ENCODE peak calls at places on chromosome 3, in six cellular contexts. P is CD8-positive, alpha-beta T cell; J is tibial nerve; H is esophagus squamous epithelium; N is IMR-90; O is upper lobe of left lung. S is an unnamed sample.

GRCh38 chr3:175672119-175672689 is 813.1 kb downstream of the NAALADL2 start:
- DNase-seq in P (no peak), J (no peak), H (no peak), N (peak), O (no peak), S (no peak)

GRCh38 chr3:45258317-45258716 is 32.2 kb upstream of the TMEM158 start:
- DNase-seq in P (no peak), J (no peak), H (no peak), N (no peak), O (no peak), S (no peak)

GRCh38 chr3:113249111-113249510 is 37.8 kb downstream of the BOC start:
- DNase-seq in P (no peak), J (no peak), H (no peak), N (peak), O (no peak), S (peak)

GRCh38 chr3:121463745-121464144 is 82.0 kb downstream of the POLQ start:
- DNase-seq in P (no peak), J (no peak), H (no peak), N (no peak), O (no peak), S (no peak)

GRCh38 chr3:133573054-133573628 is 345 bp upstream of the CDV3 start:
- DNase-seq in P (peak), J (peak), H (no peak), N (peak), O (peak), S (peak)

GRCh38 chr3:100159564-100160153 is 45.4 kb upstream of the FILIP1L start:
- DNase-seq in P (no peak), J (no peak), H (no peak), N (peak), O (no peak), S (peak)

GRCh38 chr3:58173670-58174472 is 36.9 kb downstream of the DNASE1L3 start:
- DNase-seq in P (peak), J (no peak), H (no peak), N (no peak), O (peak), S (no peak)

GRCh38 chr3:21271606-21272016 is 479.4 kb downstream of the ZNF385D start:
- DNase-seq in P (no peak), J (no peak), H (no peak), N (no peak), O (no peak), S (no peak)

GRCh38 chr3:114154321-114154821 is 24.5 kb downstream of the DRD3 start:
- DNase-seq in P (no peak), J (no peak), H (no peak), N (no peak), O (no peak), S (no peak)

DNA sequence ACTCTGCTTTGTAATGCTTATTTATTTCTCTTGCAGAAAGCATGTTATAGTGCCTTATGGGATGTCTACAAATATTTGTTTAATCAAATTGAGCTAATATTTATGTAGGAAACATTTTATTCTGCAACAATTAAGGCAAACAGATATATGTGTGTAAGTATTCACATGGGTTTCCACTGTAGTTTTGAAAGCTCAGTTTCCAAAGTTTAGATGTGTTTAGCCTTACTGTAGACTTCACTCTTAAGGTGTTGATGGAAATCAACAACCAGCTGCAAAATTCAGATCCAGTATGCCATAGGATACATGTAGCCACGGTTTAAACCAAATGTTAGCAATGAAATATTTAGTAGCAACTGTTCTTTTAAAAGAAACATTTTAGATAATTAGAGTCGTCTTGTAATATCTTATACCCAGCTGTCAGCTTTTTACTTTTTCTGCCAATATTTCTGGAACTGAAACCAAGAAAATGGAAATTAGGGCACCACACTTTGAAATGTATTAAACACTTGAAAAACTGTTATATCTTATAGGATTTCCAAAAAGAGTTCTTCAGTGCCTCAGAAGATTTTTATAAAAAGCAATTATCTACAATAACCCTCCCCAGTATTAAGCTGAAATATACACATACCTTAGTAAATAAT is 18.5 kb downstream of the PIK3CA start:
- DNase-seq in P (no peak), J (no peak), H (no peak), N (no peak), O (no peak), S (no peak)
- H3K27ac ChIP-seq in P (no peak), J (no peak), H (no peak), N (no peak), O (no peak), S (no peak)

DNA sequence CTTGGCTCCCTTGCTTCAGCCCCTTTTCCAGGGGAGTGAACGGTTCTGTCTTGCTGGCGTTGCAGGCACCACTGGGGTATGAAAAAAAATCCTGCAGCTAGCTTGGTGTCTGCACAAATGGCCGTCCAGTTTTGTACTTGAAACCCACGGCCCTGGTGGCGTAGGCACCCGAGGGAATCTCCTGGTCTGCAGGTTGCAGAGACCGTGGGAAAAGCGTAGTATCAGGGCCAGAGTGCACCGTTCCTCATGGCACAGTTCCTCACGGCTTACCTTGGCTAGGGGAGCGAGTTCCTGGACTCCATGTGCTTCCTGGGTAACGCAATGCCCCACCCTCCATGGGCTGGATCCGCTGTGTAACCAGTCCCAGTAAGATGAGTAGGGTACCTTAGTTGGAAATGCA is 214.9 kb downstream of the UBE2E2 start:
- DNase-seq in P (no peak), J (no peak), H (no peak), N (no peak), O (no peak), S (no peak)
- TF ChIP-seq CTCF in P (no peak), J (no peak), H (no peak), N (no peak), O (no peak), S (no peak)

GRCh38 chr3:127674099-127674792 is 1.5 kb downstream of the ABTB1 start:
- DNase-seq in P (no peak), J (peak), H (no peak), N (no peak), O (peak), S (no peak)

GRCh38 chr3:127671523-127672428 is 976 bp upstream of the ABTB1 start:
- DNase-seq in P (peak), J (peak), H (no peak), N (no peak), O (peak), S (no peak)

GRCh38 chr3:127670761-127671522 is 1.8 kb upstream of the ABTB1 start:
- DNase-seq in P (no peak), J (no peak), H (no peak), N (no peak), O (peak), S (no peak)

GRCh38 chr3:127673191-127674098 is 693 bp downstream of the ABTB1 start:
- DNase-seq in P (peak), J (peak), H (no peak), N (peak), O (peak), S (peak)

GRCh38 chr3:127672429-127673190 is at the start of gene ABTB1:
- DNase-seq in P (peak), J (peak), H (peak), N (peak), O (peak), S (peak)
- H3K27ac ChIP-seq in P (peak), J (peak), H (peak), N (peak), O (peak), S (peak)

DNA sequence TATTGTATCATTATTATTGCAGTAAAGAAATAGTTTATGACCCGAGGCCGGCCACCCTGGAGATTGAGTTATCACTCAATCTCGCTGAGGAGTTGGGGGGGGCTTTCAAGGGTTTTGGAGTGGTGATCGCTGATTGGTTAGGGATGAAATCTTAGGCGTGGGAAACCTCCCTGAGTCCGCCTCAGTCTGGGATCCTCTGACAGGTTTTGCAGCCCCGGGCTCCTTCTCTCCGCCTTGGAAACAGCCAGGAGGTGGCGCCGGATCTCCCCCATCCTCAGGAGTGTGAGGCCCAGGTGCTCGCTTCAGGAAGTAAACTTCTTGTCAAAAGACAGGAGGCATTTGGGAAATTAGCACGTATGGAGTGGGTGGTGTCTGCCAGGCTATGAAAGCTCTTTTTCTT is 41.1 kb upstream of the SEC61A1 start:
- DNase-seq in P (no peak), J (no peak), H (no peak), N (peak), O (peak), S (peak)
- TF ChIP-seq CTCF in P (no peak), J (no peak), H (peak), N (peak), O (peak), S (peak)

DNA sequence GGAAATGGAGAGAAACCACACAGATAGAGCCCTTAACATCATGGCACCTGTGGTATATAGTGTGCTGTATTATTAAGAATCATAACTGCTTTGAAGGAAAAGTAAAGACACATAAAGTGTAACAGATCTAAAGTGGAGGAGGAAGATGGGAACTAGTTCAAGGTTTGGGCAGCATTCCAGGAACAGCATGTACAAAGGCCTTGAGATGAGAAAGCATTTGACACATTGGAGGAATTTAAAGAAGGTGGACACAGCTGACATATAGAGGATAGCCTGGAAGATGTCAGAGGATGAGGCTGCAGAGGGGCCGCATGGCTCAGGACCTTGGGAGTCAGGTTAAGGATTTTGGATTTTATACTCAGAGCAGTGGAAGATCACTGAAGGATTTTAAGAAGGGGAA is 39.0 kb downstream of the LRTM1 start:
- DNase-seq in P (no peak), J (no peak), H (no peak), N (peak), O (no peak), S (no peak)
- H3K27ac ChIP-seq in P (no peak), J (peak), H (no peak), N (no peak), O (no peak), S (no peak)

GRCh38 chr3:193452338-193452737 is 73.8 kb upstream of the ATP13A5 start:
- DNase-seq in P (no peak), J (no peak), H (no peak), N (no peak), O (no peak), S (no peak)
- TF ChIP-seq CTCF in P (no peak), J (no peak), H (no peak), N (no peak), O (no peak), S (peak)

GRCh38 chr3:49016414-49017228 is 1.8 kb downstream of the DALRD3 start:
- DNase-seq in P (no peak), J (no peak), H (no peak), N (no peak), O (no peak), S (no peak)

GRCh38 chr3:49017646-49017977 is 768 bp downstream of the DALRD3 start:
- DNase-seq in P (no peak), J (no peak), H (no peak), N (no peak), O (no peak), S (no peak)

GRCh38 chr3:49018707-49019006 is 277 bp upstream of the DALRD3 start:
- DNase-seq in P (no peak), J (no peak), H (no peak), N (no peak), O (no peak), S (no peak)

GRCh38 chr3:49017229-49017615 is 1.2 kb downstream of the DALRD3 start:
- DNase-seq in P (no peak), J (no peak), H (no peak), N (no peak), O (no peak), S (no peak)

GRCh38 chr3:49017978-49018706 is at the start of gene DALRD3:
- DNase-seq in P (peak), J (peak), H (no peak), N (peak), O (peak), S (peak)
- H3K27ac ChIP-seq in P (peak), J (peak), H (peak), N (peak), O (peak), S (peak)

GRCh38 chr3:15307580-15307979 is 24.8 kb downstream of the SH3BP5 start:
- DNase-seq in P (no peak), J (no peak), H (no peak), N (no peak), O (peak), S (no peak)

GRCh38 chr3:15306979-15307359 is 25.4 kb downstream of the SH3BP5 start:
- DNase-seq in P (no peak), J (no peak), H (no peak), N (no peak), O (peak), S (no peak)

GRCh38 chr3:15303728-15304127 is 28.7 kb downstream of the SH3BP5 start:
- DNase-seq in P (no peak), J (no peak), H (no peak), N (no peak), O (peak), S (no peak)

GRCh38 chr3:15303216-15303615 is 29.2 kb downstream of the SH3BP5 start:
- DNase-seq in P (no peak), J (no peak), H (no peak), N (no peak), O (peak), S (no peak)

DNA sequence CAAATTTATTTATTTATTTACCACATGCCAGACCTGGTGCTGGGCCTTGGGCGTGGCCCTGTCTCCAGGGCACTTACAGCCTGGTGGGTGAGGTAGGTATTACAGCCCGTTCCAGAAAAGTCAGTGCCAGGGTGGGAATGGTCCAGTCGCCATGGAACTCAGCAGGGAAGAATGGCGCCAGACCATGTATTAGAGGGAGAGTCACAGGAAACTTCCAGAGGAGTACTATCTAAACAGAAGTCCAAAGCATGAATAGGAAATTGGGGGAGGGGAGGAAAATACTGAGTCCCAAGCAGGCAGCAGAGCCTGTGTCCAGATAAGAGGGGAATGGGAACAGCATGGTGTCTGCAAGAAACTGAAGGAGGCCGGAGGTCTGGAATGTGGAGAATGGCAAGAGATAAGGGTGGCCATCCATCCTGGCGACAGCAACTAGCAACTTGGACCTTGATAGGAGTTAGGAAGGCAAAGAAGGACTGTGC is 27.0 kb downstream of the SH3BP5 start:
- DNase-seq in P (no peak), J (no peak), H (no peak), N (peak), O (peak), S (no peak)
- TF ChIP-seq CTCF in P (no peak), J (peak), H (no peak), N (peak), O (peak), S (peak)

GRCh38 chr3:12265558-12265957 is 23.3 kb upstream of the PPARG start:
- DNase-seq in P (no peak), J (no peak), H (no peak), N (peak), O (no peak), S (no peak)
- H3K27ac ChIP-seq in P (no peak), J (peak), H (no peak), N (peak), O (no peak), S (no peak)

GRCh38 chr3:36837089-36837488 is 72.7 kb upstream of the DCLK3 start:
- DNase-seq in P (no peak), J (no peak), H (no peak), N (no peak), O (no peak), S (no peak)
- TF ChIP-seq CTCF in P (no peak), J (no peak), H (no peak), N (peak), O (no peak), S (peak)

S was measured in brain microvascular endothelial cell.